ENCODE peak calls at places on chromosomes 6 and 20, in four cellular contexts. One of them, this sample, is unnamed.

GRCh38 chr6:138726066-138727060 is 47.2 kb upstream of the CCDC28A start:
- DNase-seq in prostate gland: no peak
- DNase-seq in cardiac muscle cell: no peak
- DNase-seq in right cardiac atrium: no peak
- DNase-seq in this sample: no peak

GRCh38 chr6:7978736-7979135 is 68.1 kb upstream of the TXNDC5 start:
- DNase-seq in prostate gland: no peak
- DNase-seq in cardiac muscle cell: no peak
- DNase-seq in right cardiac atrium: no peak
- DNase-seq in this sample: no peak

GRCh38 chr6:137076277-137077068 is 31.7 kb upstream of the IL20RA start:
- DNase-seq in prostate gland: peak; percentile 85
- DNase-seq in cardiac muscle cell: peak; percentile 84
- DNase-seq in right cardiac atrium: peak; percentile 86
- DNase-seq in this sample: peak; percentile 75

GRCh38 chr6:156660389-156660788 is 116.8 kb upstream of the ARID1B start:
- DNase-seq in prostate gland: no peak
- DNase-seq in cardiac muscle cell: no peak
- DNase-seq in right cardiac atrium: no peak
- DNase-seq in this sample: no peak

GRCh38 chr20:20824924-20825584 is 112.6 kb upstream of the RALGAPA2 start:
- DNase-seq in cardiac muscle cell: peak; percentile 69
- DNase-seq in right cardiac atrium: peak; percentile 78
- DNase-seq in prostate gland: peak; percentile 35
- DNase-seq in this sample: peak; percentile 67

GRCh38 chr6:150598858-150599198 is 857 bp upstream of the PLEKHG1 start:
- DNase-seq in right cardiac atrium: no peak
- DNase-seq in prostate gland: no peak
- DNase-seq in cardiac muscle cell: no peak
- DNase-seq in this sample: no peak

GRCh38 chr6:118980063-118980462 is 45.1 kb upstream of the MCM9 start:
- DNase-seq in prostate gland: no peak
- DNase-seq in right cardiac atrium: peak; percentile 59
- DNase-seq in cardiac muscle cell: no peak
- DNase-seq in this sample: peak; percentile 36

GRCh38 chr20:21436186-21436585 is 38.9 kb upstream of the NKX2-4 start:
- DNase-seq in prostate gland: no peak
- DNase-seq in cardiac muscle cell: no peak
- DNase-seq in right cardiac atrium: no peak
- DNase-seq in this sample: no peak

GRCh38 chr20:32482251-32483220 is 102.6 kb downstream of the NOL4L start:
- DNase-seq in cardiac muscle cell: peak; percentile 67
- DNase-seq in prostate gland: no peak
- DNase-seq in right cardiac atrium: peak; percentile 83
- DNase-seq in this sample: peak; percentile 67

GRCh38 chr6:31058128-31058894 is 48.0 kb downstream of the MUC22 start:
- DNase-seq in right cardiac atrium: no peak
- DNase-seq in prostate gland: no peak
- DNase-seq in cardiac muscle cell: peak; percentile 28
- DNase-seq in this sample: no peak

GRCh38 chr20:41436679-41437078 is 70.1 kb upstream of the EMILIN3 start:
- DNase-seq in right cardiac atrium: no peak
- DNase-seq in prostate gland: no peak
- DNase-seq in cardiac muscle cell: no peak
- DNase-seq in this sample: no peak

GRCh38 chr6:136326038-136326561 is 36.5 kb upstream of the BCLAF1 start:
- DNase-seq in right cardiac atrium: peak; percentile 62
- DNase-seq in prostate gland: peak; percentile 51
- DNase-seq in cardiac muscle cell: peak; percentile 23
- DNase-seq in this sample: no peak

GRCh38 chr6:21653902-21654301 is 60.4 kb downstream of the SOX4 start:
- DNase-seq in cardiac muscle cell: no peak
- DNase-seq in right cardiac atrium: no peak
- DNase-seq in prostate gland: no peak
- DNase-seq in this sample: no peak

GRCh38 chr20:595330-596308 is 14.5 kb downstream of the TCF15 start:
- DNase-seq in cardiac muscle cell: no peak
- DNase-seq in prostate gland: no peak
- DNase-seq in right cardiac atrium: peak; percentile 83
- DNase-seq in this sample: no peak

GRCh38 chr6:13873288-13874190 is 51.2 kb upstream of the RNF182 start:
- DNase-seq in prostate gland: peak; percentile 63
- DNase-seq in right cardiac atrium: peak; percentile 85
- DNase-seq in cardiac muscle cell: peak; percentile 66
- DNase-seq in this sample: peak; percentile 92

GRCh38 chr20:1894471-1894950 is 696 bp upstream of the SIRPA start:
- DNase-seq in prostate gland: peak; percentile 59
- DNase-seq in right cardiac atrium: peak; percentile 90
- DNase-seq in cardiac muscle cell: peak; percentile 83
- DNase-seq in this sample: peak; percentile 86

GRCh38 chr6:113713665-113714064 is 143.5 kb upstream of the MARCKS start:
- DNase-seq in cardiac muscle cell: peak; percentile 6
- DNase-seq in prostate gland: no peak
- DNase-seq in right cardiac atrium: no peak
- DNase-seq in this sample: no peak

GRCh38 chr6:8236956-8237355 is 134.6 kb upstream of the EEF1E1 start:
- DNase-seq in cardiac muscle cell: no peak
- DNase-seq in right cardiac atrium: no peak
- DNase-seq in prostate gland: no peak
- DNase-seq in this sample: no peak

GRCh38 chr20:58073945-58074920 is 154.2 kb downstream of the ANKRD60 start:
- DNase-seq in right cardiac atrium: no peak
- DNase-seq in cardiac muscle cell: no peak
- DNase-seq in prostate gland: no peak
- DNase-seq in this sample: no peak

GRCh38 chr6:131159578-131159977 is 24.3 kb downstream of the AKAP7 start:
- DNase-seq in right cardiac atrium: no peak
- DNase-seq in cardiac muscle cell: no peak
- DNase-seq in prostate gland: no peak
- DNase-seq in this sample: no peak

GRCh38 chr6:106117579-106117978 is 31.4 kb downstream of the PRDM1 start:
- DNase-seq in prostate gland: no peak
- DNase-seq in right cardiac atrium: no peak
- DNase-seq in cardiac muscle cell: no peak
- DNase-seq in this sample: no peak

GRCh38 chr6:169799474-169799926 is 48.1 kb downstream of the ERMARD start:
- DNase-seq in cardiac muscle cell: no peak
- DNase-seq in right cardiac atrium: no peak
- DNase-seq in prostate gland: peak; percentile 2
- DNase-seq in this sample: no peak

GRCh38 chr6:54198134-54198533 is 86.9 kb downstream of the MLIP start:
- DNase-seq in right cardiac atrium: no peak
- DNase-seq in prostate gland: no peak
- DNase-seq in cardiac muscle cell: no peak
- DNase-seq in this sample: no peak

GRCh38 chr20:17916365-17916996 is 52.1 kb downstream of the SNX5 start:
- DNase-seq in right cardiac atrium: no peak
- DNase-seq in cardiac muscle cell: no peak
- DNase-seq in prostate gland: no peak
- DNase-seq in this sample: no peak

GRCh38 chr6:167089243-167090142 is 33.4 kb upstream of the CCR6 start:
- DNase-seq in prostate gland: no peak
- DNase-seq in cardiac muscle cell: no peak
- DNase-seq in right cardiac atrium: no peak
- DNase-seq in this sample: no peak

GRCh38 chr6:167092672-167093339 is 30.1 kb upstream of the CCR6 start:
- DNase-seq in right cardiac atrium: no peak
- DNase-seq in prostate gland: no peak
- DNase-seq in cardiac muscle cell: no peak
- DNase-seq in this sample: no peak

GRCh38 chr6:167093406-167093921 is 29.4 kb upstream of the CCR6 start:
- DNase-seq in prostate gland: no peak
- DNase-seq in cardiac muscle cell: no peak
- DNase-seq in right cardiac atrium: no peak
- DNase-seq in this sample: no peak

GRCh38 chr6:167090171-167090570 is 32.7 kb upstream of the CCR6 start:
- DNase-seq in right cardiac atrium: no peak
- DNase-seq in prostate gland: no peak
- DNase-seq in cardiac muscle cell: no peak
- DNase-seq in this sample: no peak

DNA sequence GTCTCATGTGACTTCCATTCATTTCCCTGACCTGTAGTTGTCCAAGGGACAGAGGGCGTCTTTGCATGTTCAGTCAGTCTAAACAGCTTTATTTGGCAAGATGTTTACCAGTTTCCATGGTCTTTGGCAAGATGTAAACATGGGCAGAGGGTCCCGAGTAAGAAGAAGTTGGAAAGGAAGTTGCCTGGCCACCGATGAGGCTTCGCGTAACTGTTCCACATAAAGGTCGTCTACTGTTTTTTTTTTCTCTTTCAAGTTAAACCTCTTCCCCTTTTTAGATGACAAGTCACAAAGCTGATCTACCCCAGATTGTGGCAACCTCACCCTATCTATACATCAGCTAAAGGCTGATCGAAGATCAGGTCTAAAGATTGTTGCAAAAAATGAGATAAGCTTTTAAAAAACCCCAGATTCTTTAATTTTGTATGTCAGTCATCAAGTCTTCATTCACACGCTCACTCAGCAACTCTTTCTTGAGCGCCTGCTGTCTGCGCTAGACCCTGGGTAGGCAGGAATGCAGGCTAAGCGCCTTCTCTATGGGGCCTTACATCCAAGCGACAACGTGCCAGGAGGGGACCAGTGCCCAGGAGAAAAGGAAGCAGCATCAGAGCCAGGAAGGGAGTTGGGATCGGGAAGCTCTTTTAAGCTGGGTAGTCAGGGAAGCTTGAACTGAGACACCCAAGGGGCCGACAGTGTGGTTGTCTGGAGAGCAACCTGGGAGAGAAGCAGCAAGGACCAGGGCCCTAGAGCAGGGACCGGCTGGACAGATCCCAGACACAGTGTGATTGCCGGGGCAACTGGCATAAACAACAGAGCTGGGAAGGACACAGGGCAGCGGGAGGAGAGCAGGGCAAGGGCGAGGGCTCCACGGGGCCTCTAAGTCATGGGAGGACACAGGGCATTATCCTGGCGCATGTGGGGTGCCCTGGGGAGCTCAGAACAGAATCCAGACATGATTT is 31.5 kb upstream of the CCR6 start:
- DNase-seq in right cardiac atrium: no peak
- DNase-seq in cardiac muscle cell: peak; percentile 21
- DNase-seq in prostate gland: no peak
- DNase-seq in this sample: no peak
- H3K27ac ChIP-seq in right cardiac atrium: no peak overlapping the region
- H3K27ac ChIP-seq in cardiac muscle cell: no peak overlapping the region
- H3K27ac ChIP-seq in prostate gland: no peak overlapping the region
- H3K27ac ChIP-seq in this sample: peak overlapping the region; percentile 91

GRCh38 chr6:159252955-159253508 is 83.8 kb downstream of the FNDC1 start:
- DNase-seq in right cardiac atrium: no peak
- DNase-seq in prostate gland: peak; percentile 17
- DNase-seq in cardiac muscle cell: no peak
- DNase-seq in this sample: no peak
- H3K4me3 ChIP-seq in right cardiac atrium: no peak overlapping the region
- H3K4me3 ChIP-seq in prostate gland: no peak overlapping the region
- H3K4me3 ChIP-seq in cardiac muscle cell: no peak overlapping the region
- H3K4me3 ChIP-seq in this sample: no peak overlapping the region

GRCh38 chr6:122800906-122801305 is 11.8 kb downstream of the SMPDL3A start:
- DNase-seq in cardiac muscle cell: no peak
- DNase-seq in prostate gland: no peak
- DNase-seq in right cardiac atrium: no peak
- DNase-seq in this sample: no peak
- H3K27ac ChIP-seq in cardiac muscle cell: no peak overlapping the region
- H3K27ac ChIP-seq in prostate gland: peak overlapping the region; percentile 28
- H3K27ac ChIP-seq in right cardiac atrium: no peak overlapping the region
- H3K27ac ChIP-seq in this sample: no peak overlapping the region

DNA sequence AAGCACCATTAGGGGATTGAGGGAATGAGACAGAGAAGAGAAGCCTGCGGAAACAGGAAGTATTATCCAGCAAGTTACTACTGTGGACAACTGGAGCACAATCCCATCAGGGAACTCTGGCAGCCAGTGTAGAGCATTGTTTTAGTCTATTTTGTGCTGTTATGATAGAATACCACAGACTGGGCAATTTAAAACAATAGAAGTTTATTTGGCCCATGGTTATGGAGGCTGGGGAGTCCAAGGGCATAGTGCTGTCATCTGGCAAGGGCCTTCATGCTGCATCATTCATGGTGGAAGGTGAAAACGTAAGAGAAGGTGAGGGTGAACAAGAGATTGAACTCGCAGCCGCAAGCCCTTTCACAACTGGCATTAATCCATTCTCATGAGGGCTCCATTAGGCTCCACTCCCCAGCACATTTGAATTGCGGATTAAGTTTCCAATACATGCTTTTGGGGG is 43.5 kb upstream of the SLC9A8 start:
- DNase-seq in prostate gland: no peak
- DNase-seq in right cardiac atrium: no peak
- DNase-seq in cardiac muscle cell: no peak
- DNase-seq in this sample: no peak
- H3K4me3 ChIP-seq in prostate gland: no peak overlapping the region
- H3K4me3 ChIP-seq in right cardiac atrium: no peak overlapping the region
- H3K4me3 ChIP-seq in cardiac muscle cell: no peak overlapping the region
- H3K4me3 ChIP-seq in this sample: no peak overlapping the region

GRCh38 chr6:160198577-160199211 is 59.9 kb downstream of the SLC22A2 start:
- DNase-seq in prostate gland: no peak
- DNase-seq in cardiac muscle cell: no peak
- DNase-seq in right cardiac atrium: no peak
- DNase-seq in this sample: no peak

GRCh38 chr6:160202411-160202810 is 56.2 kb downstream of the SLC22A2 start:
- DNase-seq in right cardiac atrium: no peak
- DNase-seq in prostate gland: no peak
- DNase-seq in cardiac muscle cell: no peak
- DNase-seq in this sample: no peak

GRCh38 chr6:160203953-160204352 is 54.7 kb downstream of the SLC22A2 start:
- DNase-seq in cardiac muscle cell: no peak
- DNase-seq in right cardiac atrium: no peak
- DNase-seq in prostate gland: no peak
- DNase-seq in this sample: no peak

GRCh38 chr6:160203522-160203921 is 55.1 kb downstream of the SLC22A2 start:
- DNase-seq in right cardiac atrium: no peak
- DNase-seq in cardiac muscle cell: no peak
- DNase-seq in prostate gland: no peak
- DNase-seq in this sample: no peak

GRCh38 chr6:160201056-160201455 is 57.6 kb downstream of the SLC22A2 start:
- DNase-seq in prostate gland: no peak
- DNase-seq in cardiac muscle cell: no peak
- DNase-seq in right cardiac atrium: no peak
- DNase-seq in this sample: no peak
- H3K27ac ChIP-seq in prostate gland: no peak overlapping the region
- H3K27ac ChIP-seq in cardiac muscle cell: no peak overlapping the region
- H3K27ac ChIP-seq in right cardiac atrium: no peak overlapping the region
- H3K27ac ChIP-seq in this sample: no peak overlapping the region

GRCh38 chr6:117232191-117232590 is 33.2 kb upstream of the VGLL2 start:
- DNase-seq in cardiac muscle cell: no peak
- DNase-seq in prostate gland: no peak
- DNase-seq in right cardiac atrium: no peak
- DNase-seq in this sample: no peak
- H3K4me3 ChIP-seq in cardiac muscle cell: no peak overlapping the region
- H3K4me3 ChIP-seq in prostate gland: no peak overlapping the region
- H3K4me3 ChIP-seq in right cardiac atrium: no peak overlapping the region
- H3K4me3 ChIP-seq in this sample: no peak overlapping the region

This sample was measured in left lung.